ENCODE peak calls at places on chromosomes 3 and 15, in four cellular contexts. X is caudate nucleus, E is aorta, F is colonic mucosa. P is an unnamed sample.

GRCh38 chr3:159828542-159828943 is 160.1 kb upstream of the IL12A start:
- DNase-seq in X (no peak), E (no peak), F (no peak), P (no peak)

GRCh38 chr15:96746621-96747155 is 416.2 kb downstream of the NR2F2 start:
- DNase-seq in X (no peak), E (no peak), F (no peak), P (no peak)

GRCh38 chr3:21447471-21448205 is 303.4 kb downstream of the ZNF385D start:
- DNase-seq in X (no peak), E (no peak), F (no peak), P (no peak)

GRCh38 chr15:66802087-66803001 is 100.3 kb downstream of the SMAD6 start:
- DNase-seq in X (no peak), E (no peak), F (no peak), P (no peak)

GRCh38 chr3:197339841-197340520 is 41.6 kb upstream of the DLG1 start:
- DNase-seq in X (no peak), E (no peak), F (peak), P (no peak)

GRCh38 chr3:126365351-126366274 is 8.4 kb upstream of the KLF15 start:
- DNase-seq in X (no peak), E (peak), F (no peak), P (no peak)

GRCh38 chr3:35946121-35946856 is 307.0 kb downstream of the ARPP21 start:
- DNase-seq in X (no peak), E (no peak), F (no peak), P (no peak)

GRCh38 chr3:27719306-27720003 is 2.7 kb downstream of the EOMES start:
- DNase-seq in X (no peak), E (no peak), F (no peak), P (no peak)

GRCh38 chr3:37952564-37952963 is 38.0 kb upstream of the VILL start:
- DNase-seq in X (no peak), E (no peak), F (no peak), P (no peak)

GRCh38 chr15:45664451-45664850 is 29.6 kb downstream of the SQOR start:
- DNase-seq in X (no peak), E (no peak), F (no peak), P (no peak)

GRCh38 chr15:70327328-70328136 is 229.8 kb upstream of the TLE3 start:
- DNase-seq in X (no peak), E (no peak), F (no peak), P (no peak)

GRCh38 chr15:99726333-99726732 is 6.9 kb downstream of the LYSMD4 start:
- DNase-seq in X (no peak), E (no peak), F (no peak), P (no peak)

GRCh38 chr15:67914537-67915373 is 74.9 kb upstream of the RNU6-1 start:
- DNase-seq in X (peak), E (peak), F (peak), P (no peak)

GRCh38 chr15:40775740-40776536 is 6.2 kb downstream of the C15orf62 start:
- DNase-seq in X (no peak), E (no peak), F (no peak), P (no peak)

GRCh38 chr3:188316021-188316722 is 162.2 kb downstream of the LPP start:
- DNase-seq in X (no peak), E (no peak), F (no peak), P (no peak)

GRCh38 chr15:83510001-83510400 is 62.9 kb downstream of the SH3GL3 start:
- DNase-seq in X (no peak), E (no peak), F (no peak), P (no peak)
- H3K27ac ChIP-seq in X (peak), E (no peak), F (no peak), P (peak)

GRCh38 chr3:149701977-149702350 is 44.1 kb upstream of the WWTR1 start:
- DNase-seq in X (no peak), E (no peak), F (no peak), P (no peak)
- H3K27ac ChIP-seq in X (no peak), E (no peak), F (peak), P (no peak)

GRCh38 chr3:98554580-98554979 is 22.8 kb downstream of the GPR15 start:
- DNase-seq in X (no peak), E (no peak), F (no peak), P (no peak)
- H3K27ac ChIP-seq in X (no peak), E (no peak), F (no peak), P (no peak)

GRCh38 chr15:90101130-90101968 is 919 bp downstream of the IDH2 start:
- DNase-seq in X (peak), E (peak), F (peak), P (peak)
- H3K27ac ChIP-seq in X (peak), E (peak), F (peak), P (peak)